ENCODE peak calls at places on chromosomes 4 and X, in four cellular contexts. J is brain microvascular endothelial cell, W is suprapubic skin, G is AG10803. N is an unnamed sample.
A peak's percentile ranks its signal among the peaks of the same experiment; 100 is the strongest.

GRCh38 chr4:108965472-108966076 is 202.7 kb upstream of the ETNPPL start:
- DNase-seq in J (no peak), W (no peak), G (no peak), N (no peak)

GRCh38 chrX:113522814-113523213 is 682.2 kb upstream of the AMOT start:
- DNase-seq in J (no peak), W (no peak), G (no peak), N (no peak)

GRCh38 chr4:114265342-114265741 is 285.9 kb upstream of the ARSJ start:
- DNase-seq in J (no peak), W (no peak), G (no peak), N (no peak)

GRCh38 chrX:6683353-6683752 is 148.4 kb upstream of the VCX3A start:
- DNase-seq in J (no peak), W (no peak), G (no peak), N (no peak)

GRCh38 chrX:32591589-32591988 is 619.8 kb downstream of the DMD start:
- DNase-seq in J (no peak), W (no peak), G (no peak), N (no peak)

GRCh38 chrX:110003167-110004156 is 548 bp downstream of the TMEM164 start:
- DNase-seq in J (no peak), W (peak; percentile 62), G (no peak), N (no peak)

GRCh38 chrX:150365953-150366911 is 3.1 kb downstream of the MAMLD1 start:
- DNase-seq in J (peak; percentile 56), W (peak; percentile 80), G (peak; percentile 38), N (no peak)

GRCh38 chr4:183173580-183174526 is 74.8 kb downstream of the WWC2 start:
- DNase-seq in J (peak; percentile 30), W (no peak), G (peak; percentile 58), N (no peak)

GRCh38 chrX:7068939-7069367 is 78.6 kb upstream of the STS start:
- DNase-seq in J (peak; percentile 67), W (no peak), G (no peak), N (no peak)

GRCh38 chrX:71618303-71618721 is at the start of gene CXCR3:
- DNase-seq in J (no peak), W (no peak), G (no peak), N (no peak)

GRCh38 chr4:54333657-54334056 is 104.6 kb downstream of the PDGFRA start:
- DNase-seq in J (no peak), W (no peak), G (no peak), N (no peak)

GRCh38 chr4:63777571-63777970 is 631.7 kb downstream of the TECRL start:
- DNase-seq in J (no peak), W (no peak), G (no peak), N (no peak)
- TF ChIP-seq CTCF in J (no peak), W (no peak), G (no peak), N (no peak)

GRCh38 chrX:39731390-39731680 is 366.4 kb downstream of the BCOR start:
- DNase-seq in J (no peak), W (no peak), G (no peak), N (no peak)

GRCh38 chrX:39729834-39730670 is 367.7 kb downstream of the BCOR start:
- DNase-seq in J (no peak), W (no peak), G (no peak), N (no peak)

GRCh38 chrX:39728852-39729587 is 368.7 kb downstream of the BCOR start:
- DNase-seq in J (no peak), W (no peak), G (no peak), N (no peak)

GRCh38 chrX:39731735-39732134 is 366.0 kb downstream of the BCOR start:
- DNase-seq in J (no peak), W (no peak), G (no peak), N (no peak)

GRCh38 chrX:39730671-39731389 is 366.9 kb downstream of the BCOR start:
- DNase-seq in J (peak; percentile 59), W (no peak), G (peak; percentile 90), N (peak; percentile 83)
- H3K4me3 ChIP-seq in J (no peak overlapping the region), W (no peak overlapping the region), G (no peak overlapping the region), N (no peak overlapping the region)

GRCh38 chr4:804804-805203 is 21.1 kb downstream of the CPLX1 start:
- DNase-seq in J (no peak), W (peak; percentile 51), G (no peak), N (no peak)

GRCh38 chr4:808860-809570 is 16.9 kb downstream of the CPLX1 start:
- DNase-seq in J (no peak), W (peak; percentile 27), G (no peak), N (no peak)

GRCh38 chr4:803884-804283 is 22.0 kb downstream of the CPLX1 start:
- DNase-seq in J (no peak), W (peak; percentile 28), G (no peak), N (no peak)

GRCh38 chr4:807792-808191 is 18.1 kb downstream of the CPLX1 start:
- DNase-seq in J (no peak), W (no peak), G (no peak), N (no peak)
- TF ChIP-seq CTCF in J (no peak), W (no peak), G (no peak), N (no peak)

GRCh38 chrX:37906357-37906756 is 59.0 kb upstream of the DYNLT3 start:
- DNase-seq in J (no peak), W (no peak), G (no peak), N (no peak)
- H3K4me3 ChIP-seq in J (peak overlapping the region; percentile 40), W (no peak overlapping the region), G (no peak overlapping the region), N (no peak overlapping the region)

DNA sequence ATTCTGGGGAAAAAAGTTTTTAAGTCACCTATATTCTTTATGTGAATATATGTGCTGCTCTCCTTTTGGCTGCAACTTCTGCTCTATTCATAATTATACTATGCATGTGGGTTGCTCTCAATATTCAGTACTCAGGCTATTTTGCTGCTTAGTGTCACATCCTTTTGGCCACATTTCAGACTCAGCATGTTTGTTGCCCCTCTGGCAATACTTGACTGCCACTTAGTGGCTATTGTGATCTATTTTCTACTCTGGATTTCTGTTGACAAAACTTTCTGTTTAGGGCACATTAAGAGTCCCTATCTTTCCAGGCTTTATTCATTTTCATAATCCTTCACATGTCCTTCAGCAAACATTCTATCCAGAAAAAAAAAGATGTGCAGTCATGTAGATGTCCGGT is 15.8 kb upstream of the CT45A1 start:
- DNase-seq in J (no peak), W (no peak), G (no peak), N (no peak)
- TF ChIP-seq CTCF in J (no peak), W (no peak), G (no peak), N (no peak)

GRCh38 chr4:16122225-16122624 is 38.4 kb upstream of the PROM1 start:
- DNase-seq in J (no peak), W (no peak), G (peak; percentile 21), N (no peak)

GRCh38 chr4:16123356-16124084 is 39.7 kb upstream of the PROM1 start:
- DNase-seq in J (no peak), W (no peak), G (no peak), N (no peak)

GRCh38 chr4:16120720-16121119 is 36.9 kb upstream of the PROM1 start:
- DNase-seq in J (no peak), W (no peak), G (no peak), N (no peak)

GRCh38 chr4:16124232-16124631 is 40.4 kb upstream of the PROM1 start:
- DNase-seq in J (no peak), W (no peak), G (no peak), N (no peak)

GRCh38 chr4:16122784-16123183 is 39.0 kb upstream of the PROM1 start:
- DNase-seq in J (no peak), W (no peak), G (no peak), N (no peak)
- H3K4me3 ChIP-seq in J (no peak overlapping the region), W (no peak overlapping the region), G (no peak overlapping the region), N (no peak overlapping the region)

N was measured in AG09309.